ENCODE peak calls at places on chromosomes 6 and 20, in four cellular contexts. I, B, D and M are unnamed samples.

GRCh38 chr20:34066476-34067090 is 45.5 kb downstream of the EIF2S2 start:
- DNase-seq in I (no peak), B (no peak), D (no peak), M (no peak)

GRCh38 chr20:46967647-46968046 is 73.0 kb downstream of the EYA2 start:
- DNase-seq in I (no peak), B (no peak), D (no peak), M (no peak)

GRCh38 chr6:166313255-166314070 is 5.3 kb upstream of the PRR18 start:
- DNase-seq in I (no peak), B (peak), D (no peak), M (peak)

GRCh38 chr6:48570656-48571055 is 459.7 kb upstream of the PTCHD4 start:
- DNase-seq in I (no peak), B (no peak), D (no peak), M (no peak)

GRCh38 chr6:144149558-144149893 is 791 bp upstream of the STX11 start:
- DNase-seq in I (no peak), B (peak), D (no peak), M (no peak)

GRCh38 chr6:10407018-10407673 is 7.7 kb downstream of the TFAP2A start:
- DNase-seq in I (no peak), B (no peak), D (no peak), M (no peak)

GRCh38 chr20:2023151-2023550 is 29.3 kb upstream of the PDYN start:
- DNase-seq in I (no peak), B (no peak), D (no peak), M (no peak)

GRCh38 chr6:91480397-91480796 is 893.5 kb upstream of the MAP3K7 start:
- DNase-seq in I (no peak), B (no peak), D (no peak), M (no peak)

GRCh38 chr20:4626228-4626627 is 95.5 kb upstream of the PRND start:
- DNase-seq in I (no peak), B (no peak), D (no peak), M (no peak)

GRCh38 chr6:111347589-111347988 is 135.4 kb downstream of the REV3L start:
- DNase-seq in I (no peak), B (no peak), D (no peak), M (no peak)

GRCh38 chr6:124573953-124574352 is 388.3 kb upstream of the RNF217 start:
- DNase-seq in I (no peak), B (no peak), D (no peak), M (no peak)

GRCh38 chr6:11143394-11144371 is 32.2 kb upstream of the ERVFRD-1 start:
- DNase-seq in I (no peak), B (peak), D (peak), M (peak)

GRCh38 chr20:44502968-44503367 is 18.9 kb downstream of the SERINC3 start:
- DNase-seq in I (no peak), B (no peak), D (no peak), M (no peak)

GRCh38 chr6:122426597-122426996 is 27.1 kb downstream of the HSF2 start:
- DNase-seq in I (no peak), B (no peak), D (no peak), M (no peak)

GRCh38 chr20:62739581-62740285 is 31.1 kb downstream of the NTSR1 start:
- DNase-seq in I (no peak), B (peak), D (no peak), M (peak)

GRCh38 chr20:51447765-51448148 is 94.8 kb downstream of the NFATC2 start:
- DNase-seq in I (no peak), B (no peak), D (no peak), M (no peak)

GRCh38 chr20:9218412-9219001 is 149.6 kb downstream of the PLCB4 start:
- DNase-seq in I (no peak), B (no peak), D (peak), M (no peak)

GRCh38 chr6:149147191-149147590 is 170.3 kb upstream of the TAB2 start:
- DNase-seq in I (no peak), B (no peak), D (no peak), M (no peak)

GRCh38 chr6:135537782-135538301 is 40.3 kb upstream of the AHI1 start:
- DNase-seq in I (no peak), B (no peak), D (peak), M (no peak)